ENCODE peak calls at places on chromosomes 5 and 9, in four cellular contexts. A is colonic mucosa, X is ovary, J is mucosa of descending colon. L is an unnamed sample.

GRCh38 chr5:132007399-132008162 is 3.9 kb downstream of the ACSL6 start:
- DNase-seq in J (peak; percentile 35), A (peak; percentile 85), X (peak; percentile 19), L (peak; percentile 68)

GRCh38 chr5:12876541-12877298 is 972.5 kb upstream of the CTNND2 start:
- DNase-seq in J (no peak), X (no peak), A (no peak), L (no peak)

GRCh38 chr5:23223846-23224245 is 283.6 kb upstream of the PRDM9 start:
- DNase-seq in X (no peak), J (no peak), A (no peak), L (no peak)

GRCh38 chr5:93929146-93929545 is 187.7 kb upstream of the POU5F2 start:
- DNase-seq in A (no peak), X (no peak), J (no peak), L (no peak)

GRCh38 chr9:129176786-129177442 is 1.1 kb downstream of the IER5L start:
- DNase-seq in J (peak; percentile 72), A (peak; percentile 48), X (peak; percentile 55), L (peak; percentile 42)

GRCh38 chr5:1279443-1280151 is 15.3 kb downstream of the TERT start:
- DNase-seq in J (peak; percentile 43), X (no peak), A (no peak), L (peak; percentile 9)

GRCh38 chr5:134003957-134004625 is 684 bp downstream of the VDAC1 start:
- DNase-seq in J (peak; percentile 82), X (peak; percentile 55), A (peak; percentile 67), L (peak; percentile 69)

GRCh38 chr5:136192526-136193395 is at the start of gene SMIM32:
- DNase-seq in A (peak; percentile 83), X (no peak), J (peak; percentile 66), L (no peak)

GRCh38 chr5:115072266-115073056 is 97.2 kb downstream of the TRIM36 start:
- DNase-seq in J (no peak), X (no peak), A (no peak), L (no peak)

GRCh38 chr9:111766066-111766465 is 28.7 kb downstream of the SHOC1 start:
- DNase-seq in J (no peak), X (no peak), A (no peak), L (no peak)

GRCh38 chr9:134964686-134965085 is 47.0 kb upstream of the FCN1 start:
- DNase-seq in A (no peak), J (no peak), X (no peak), L (no peak)

GRCh38 chr5:58394326-58394725 is 65.6 kb downstream of the PLK2 start:
- DNase-seq in J (no peak), A (no peak), X (no peak), L (no peak)

GRCh38 chr9:122382901-122383850 is 12.4 kb downstream of the PTGS1 start:
- DNase-seq in A (no peak), X (no peak), J (no peak), L (no peak)

GRCh38 chr9:117365438-117365837 is 49.4 kb downstream of the ASTN2 start:
- DNase-seq in A (no peak), J (no peak), X (no peak), L (no peak)

GRCh38 chr5:137594717-137595116 is 95.6 kb upstream of the SPOCK1 start:
- DNase-seq in X (no peak), J (no peak), A (no peak), L (no peak)

GRCh38 chr5:14503681-14504331 is 77.8 kb upstream of the OTULINL start:
- DNase-seq in J (no peak), A (no peak), X (no peak), L (no peak)

GRCh38 chr5:155711882-155712281 is 615.1 kb upstream of the SGCD start:
- DNase-seq in A (no peak), X (no peak), J (no peak), L (no peak)

DNA sequence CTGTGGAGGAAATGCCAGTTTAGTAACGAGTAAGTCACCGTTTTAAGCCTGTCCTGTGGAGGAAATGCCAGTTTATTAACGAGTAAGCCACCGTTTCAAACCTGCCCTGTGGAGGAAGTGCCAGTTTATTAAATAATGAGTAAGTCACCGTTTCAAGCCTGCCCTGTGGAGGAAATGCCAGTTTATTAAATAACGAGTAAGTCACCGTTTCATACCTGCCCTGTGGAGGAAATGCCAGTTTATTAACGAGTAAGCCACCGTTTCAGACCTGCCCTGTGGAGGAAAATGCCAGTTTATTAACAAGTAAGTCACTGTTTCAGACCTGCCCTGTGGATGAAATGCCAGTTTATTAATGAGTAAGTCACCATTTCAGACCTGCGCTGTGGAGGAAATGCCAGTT is 18.9 kb upstream of the PDCD6 start:
- DNase-seq in A (no peak), X (no peak), J (no peak), L (no peak)
- H3K4me3 ChIP-seq in A (no peak overlapping the region), X (no peak overlapping the region), J (no peak overlapping the region), L (no peak overlapping the region)

GRCh38 chr5:89320889-89321288 is 437.9 kb upstream of the MEF2C start:
- DNase-seq in J (no peak), A (no peak), X (no peak), L (no peak)
- H3K4me1 ChIP-seq in J (no peaks in the 10 kb centered on the region), A (no peaks in the 10 kb centered on the region), X (no peaks in the 10 kb centered on the region), L (no peaks in the 10 kb centered on the region)

DNA sequence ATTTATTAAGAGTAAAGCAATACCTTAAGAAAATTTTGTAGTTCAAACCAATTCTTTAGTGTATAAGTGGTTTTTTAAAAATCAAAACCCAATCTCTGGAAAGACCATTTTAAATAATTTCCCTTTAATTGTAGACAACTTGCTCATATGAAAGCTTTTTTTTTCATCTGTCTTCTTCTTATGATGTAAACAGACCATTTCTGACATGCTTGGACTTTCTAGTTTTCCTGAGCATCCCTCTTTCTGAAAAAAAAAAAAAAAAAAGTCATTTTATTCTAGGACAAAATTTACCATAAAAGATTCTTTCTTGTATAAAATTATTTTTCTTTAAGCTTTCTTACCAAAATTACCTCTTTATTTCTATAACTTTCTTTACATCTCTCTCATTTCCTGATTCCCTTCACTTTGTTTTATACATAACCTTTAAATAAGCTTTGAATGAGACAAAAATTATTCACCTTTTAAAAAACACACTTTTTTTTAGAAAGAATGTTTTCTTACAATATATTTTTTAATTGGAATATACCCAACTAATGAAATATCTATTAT is 67.5 kb downstream of the COL15A1 start:
- DNase-seq in A (no peak), X (no peak), J (no peak), L (no peak)
- H3K9me3 ChIP-seq in A (no peaks in the 10 kb centered on the region), X (no peaks in the 10 kb centered on the region), J (peaks cover 10% of the 10 kb centered on the region), L (peaks cover 12% of the 10 kb centered on the region)

GRCh38 chr5:116626272-116626723 is 51.7 kb upstream of the SEMA6A start:
- DNase-seq in X (peak; percentile 91), A (peak; percentile 73), J (no peak), L (peak; percentile 68)
- H3K4me3 ChIP-seq in X (no peak overlapping the region), A (no peak overlapping the region), J (no peak overlapping the region), L (peak overlapping the region; percentile 40)

GRCh38 chr5:109928046-109928445 is 238.3 kb downstream of the MAN2A1 start:
- DNase-seq in A (no peak), X (no peak), J (no peak), L (no peak)
- H3K4me1 ChIP-seq in A (no peaks in the 10 kb centered on the region), X (no peaks in the 10 kb centered on the region), J (no peaks in the 10 kb centered on the region), L (no peaks in the 10 kb centered on the region)